ENCODE peak calls at places on chromosomes 13 and 19, in ten cellular contexts. P is putamen; T is retina; O is activated effector memory CD4-positive, alpha-beta T cell treated with anti-CD3 and anti-CD28 coated beads, Interleukin-2, amount 50 U/mL, for 16 hours; A is A549; B is foreskin fibroblast; C is pons; Q is osteocyte; H is stimulated activated CD4-positive, alpha-beta T cell treated with anti-CD3 and anti-CD28 coated beads, Interleukin-15, amount 100 ng/mL, for 1 hour; V is HEK293T. E is an unnamed sample.

GRCh38 chr19:55096061-55096701 is 20.5 kb downstream of the EPS8L1 start:
- DNase-seq in A (no peak), B (no peak), V (no peak), P (no peak), H (no peak), T (no peak), C (no peak), Q (no peak), O (no peak), E (no peak)

GRCh38 chr13:40585911-40586471 is 80.5 kb downstream of the FOXO1 start:
- DNase-seq in T (no peak), B (peak; percentile 54), P (no peak), Q (no peak), C (no peak), A (no peak), O (no peak), V (no peak), H (no peak), E (no peak)

GRCh38 chr13:32248789-32249188 is 66.4 kb downstream of the ZAR1L start:
- DNase-seq in V (no peak), H (no peak), T (no peak), B (no peak), P (no peak), A (no peak), Q (no peak), C (no peak), O (no peak), E (no peak)

GRCh38 chr19:31419871-31420430 is 70.7 kb upstream of the TSHZ3 start:
- DNase-seq in O (no peak), T (peak; percentile 79), A (no peak), P (no peak), Q (no peak), B (no peak), V (no peak), C (no peak), H (no peak), E (no peak)

GRCh38 chr13:64362564-64362963 is 2867.6 kb downstream of the PCDH9 start:
- DNase-seq in V (no peak), H (no peak), O (no peak), P (no peak), Q (no peak), C (no peak), B (no peak), T (no peak), A (no peak), E (no peak)

GRCh38 chr13:97946951-97947588 is 6.4 kb upstream of the IPO5 start:
- DNase-seq in P (no peak), C (no peak), Q (no peak), H (no peak), O (no peak), A (peak; percentile 54), V (no peak), B (peak; percentile 93), T (no peak), E (no peak)

GRCh38 chr13:53242015-53242414 is 213.4 kb downstream of the OLFM4 start:
- DNase-seq in V (no peak), T (peak; percentile 63), B (no peak), C (no peak), Q (no peak), H (no peak), P (no peak), O (no peak), A (no peak), E (no peak)

GRCh38 chr19:3094638-3095374 is 644 bp downstream of the GNA11 start:
- DNase-seq in C (no peak), T (no peak), V (no peak), H (no peak), P (no peak), B (peak; percentile 55), Q (peak; percentile 85), A (no peak), O (peak; percentile 67), E (no peak)

GRCh38 chr19:2973229-2973628 is 4.1 kb upstream of the TLE6 start:
- DNase-seq in A (no peak), P (no peak), C (no peak), O (no peak), V (no peak), B (no peak), Q (no peak), H (no peak), T (no peak), E (no peak)

E was measured in globus pallidus.